ENCODE peak calls at places on chromosome 16, in nine cellular contexts. T is GM06990, K is uterus, O is PC-3, L is AG04449, Q is astrocyte of the cerebellum, U is fibroblast of villous mesenchyme, A is fibroblast of lung, C is H1. P is an unnamed sample.

GRCh38 chr16:15034266-15035162 is 21.4 kb downstream of the NTAN1 start:
- DNase-seq in A (no peak), C (no peak), Q (no peak), K (no peak), T (no peak), O (no peak), U (no peak), L (no peak), P (no peak)

GRCh38 chr16:3112058-3112880 is at the start of gene ZNF205:
- DNase-seq in C (no peak), Q (peak), K (peak), U (peak), A (peak), T (no peak), L (no peak), O (peak), P (no peak)

GRCh38 chr16:72120026-72120425 is 26.4 kb downstream of the DHX38 start:
- DNase-seq in C (no peak), K (no peak), A (no peak), Q (no peak), O (no peak), T (no peak), L (no peak), U (no peak), P (no peak)

GRCh38 chr16:29664133-29664912 is 1.3 kb downstream of the SPN start:
- DNase-seq in Q (no peak), O (no peak), U (no peak), A (no peak), T (peak), K (no peak), L (no peak), C (no peak), P (peak)

GRCh38 chr16:7651803-7652570 is 319.3 kb downstream of the RBFOX1 start:
- DNase-seq in A (no peak), Q (no peak), O (no peak), C (no peak), L (no peak), T (no peak), K (no peak), U (no peak), P (no peak)

GRCh38 chr16:10619271-10619849 is 39.0 kb upstream of the EMP2 start:
- DNase-seq in U (no peak), L (no peak), A (peak), Q (no peak), K (no peak), T (no peak), O (no peak), C (no peak), P (peak)

GRCh38 chr16:81319221-81319912 is 4.6 kb downstream of the GAN start:
- DNase-seq in T (no peak), Q (peak), U (peak), A (peak), L (no peak), K (no peak), O (peak), C (no peak), P (no peak)

GRCh38 chr16:84042308-84042878 is at the start of gene SLC38A8:
- DNase-seq in A (no peak), T (no peak), C (no peak), U (no peak), L (no peak), O (no peak), K (no peak), Q (no peak), P (no peak)

GRCh38 chr16:30335598-30336474 is 19.3 kb downstream of the CD2BP2 start:
- DNase-seq in O (peak), T (no peak), C (no peak), A (peak), L (no peak), K (no peak), Q (no peak), U (peak), P (no peak)

GRCh38 chr16:14202697-14203096 is 131.6 kb downstream of the MRTFB start:
- DNase-seq in Q (peak), A (peak), L (no peak), O (peak), K (no peak), U (peak), T (no peak), C (no peak), P (no peak)

GRCh38 chr16:25037221-25037620 is 22.1 kb upstream of the ARHGAP17 start:
- DNase-seq in U (peak), T (no peak), C (no peak), K (no peak), Q (no peak), A (no peak), O (no peak), L (no peak), P (no peak)

GRCh38 chr16:9681556-9681955 is 500.7 kb downstream of the GRIN2A start:
- DNase-seq in O (no peak), U (no peak), Q (no peak), K (no peak), C (no peak), L (no peak), T (no peak), A (no peak), P (no peak)

GRCh38 chr16:3671424-3671823 is 16.9 kb downstream of the DNASE1 start:
- DNase-seq in Q (no peak), U (no peak), C (no peak), A (no peak), L (no peak), K (no peak), O (no peak), T (no peak), P (no peak)

GRCh38 chr16:30619643-30620042 is 9.5 kb upstream of the ZNF689 start:
- DNase-seq in K (no peak), T (no peak), O (no peak), C (no peak), L (no peak), A (no peak), U (no peak), Q (no peak), P (no peak)

GRCh38 chr16:53925011-53925410 is 221.1 kb downstream of the FTO start:
- DNase-seq in O (no peak), U (peak), T (no peak), C (no peak), A (no peak), K (no peak), L (no peak), Q (no peak), P (no peak)

GRCh38 chr16:79098897-79099296 is 501.6 kb downstream of the MAF start:
- DNase-seq in A (no peak), L (no peak), C (no peak), T (no peak), U (no peak), O (no peak), K (no peak), Q (no peak), P (no peak)

GRCh38 chr16:47504599-47504998 is 43.5 kb downstream of the PHKB start:
- DNase-seq in K (no peak), L (no peak), O (no peak), U (peak), T (no peak), A (no peak), Q (no peak), C (no peak), P (no peak)

GRCh38 chr16:70753694-70754325 is 47.1 kb downstream of the VAC14 start:
- DNase-seq in Q (no peak), C (no peak), A (no peak), U (no peak), K (no peak), L (no peak), T (no peak), O (no peak), P (no peak)

GRCh38 chr16:55349867-55350266 is 25.9 kb downstream of the IRX6 start:
- DNase-seq in T (no peak), Q (no peak), C (no peak), U (no peak), O (no peak), K (no peak), L (no peak), A (peak), P (no peak)

GRCh38 chr16:28193530-28194423 is 18.0 kb downstream of the XPO6 start:
- DNase-seq in A (peak), Q (peak), U (peak), K (no peak), L (peak), C (no peak), T (peak), O (peak), P (no peak)

GRCh38 chr16:8103649-8104289 is 486.5 kb downstream of the TMEM114 start:
- DNase-seq in C (no peak), L (no peak), T (no peak), U (no peak), A (no peak), O (no peak), K (no peak), Q (no peak), P (no peak)

GRCh38 chr16:54602666-54603065 is 316.1 kb upstream of the IRX3 start:
- DNase-seq in C (no peak), K (no peak), O (no peak), T (no peak), U (no peak), Q (peak), L (no peak), A (peak), P (no peak)

GRCh38 chr16:13421726-13422125 is 498.2 kb upstream of the ERCC4 start:
- DNase-seq in U (no peak), L (no peak), Q (no peak), A (peak), O (no peak), C (no peak), K (no peak), T (no peak), P (no peak)

GRCh38 chr16:73122604-73123386 is 74.9 kb upstream of the ZFHX3 start:
- DNase-seq in Q (no peak), T (no peak), A (peak), L (no peak), K (peak), U (peak), C (no peak), O (no peak), P (no peak)

GRCh38 chr16:75471723-75472634 is 7.5 kb upstream of the TMEM170A start:
- DNase-seq in Q (no peak), O (peak), L (peak), K (peak), U (peak), A (peak), C (no peak), T (no peak), P (peak)

GRCh38 chr16:12087901-12088364 is 111.4 kb downstream of the SNX29 start:
- DNase-seq in L (no peak), K (no peak), O (no peak), Q (no peak), C (no peak), A (no peak), T (no peak), U (no peak), P (peak)

GRCh38 chr16:22665048-22665797 is 148.7 kb upstream of the HS3ST2 start:
- DNase-seq in C (no peak), O (no peak), K (no peak), A (no peak), L (no peak), Q (no peak), U (no peak), T (no peak), P (no peak)

GRCh38 chr16:79093554-79093967 is 507.0 kb downstream of the MAF start:
- DNase-seq in U (no peak), L (no peak), Q (no peak), T (peak), C (no peak), K (no peak), O (no peak), A (no peak), P (no peak)

GRCh38 chr16:20901441-20902112 is 1.0 kb downstream of the LYRM1 start:
- DNase-seq in L (no peak), O (peak), U (peak), Q (no peak), T (peak), C (no peak), A (peak), K (peak), P (peak)

GRCh38 chr16:9219811-9220210 is 128.4 kb downstream of the HAPSTR1 start:
- DNase-seq in L (no peak), U (no peak), K (no peak), A (no peak), O (no peak), T (no peak), Q (no peak), C (no peak), P (no peak)

GRCh38 chr16:85746431-85747227 is 4.3 kb downstream of the C16orf74 start:
- DNase-seq in Q (no peak), C (peak), T (peak), U (no peak), O (peak), L (no peak), A (peak), K (no peak), P (peak)

GRCh38 chr16:85460252-85460982 is 152.7 kb upstream of the GSE1 start:
- DNase-seq in T (no peak), C (no peak), U (peak), A (no peak), Q (no peak), K (peak), O (no peak), L (no peak), P (no peak)

GRCh38 chr16:2286550-2286949 is 18.6 kb upstream of the RNPS1 start:
- DNase-seq in U (no peak), A (no peak), T (no peak), Q (no peak), K (no peak), O (no peak), L (no peak), C (no peak), P (no peak)

GRCh38 chr16:67100569-67101300 is 9.0 kb upstream of the PHAF1 start:
- DNase-seq in L (no peak), K (no peak), C (no peak), Q (peak), A (peak), U (peak), O (peak), T (no peak), P (no peak)
- TF ChIP-seq CTCF in L (peak), K (no peak), C (peak), Q (no peak), A (peak), U (peak), O (peak), T (peak), P (no peak)

GRCh38 chr16:16096161-16096857 is 127.0 kb downstream of the ABCC6 start:
- DNase-seq in O (no peak), K (peak), C (no peak), Q (no peak), T (no peak), A (peak), U (peak), L (peak), P (no peak)
- TF ChIP-seq CTCF in O (no peak), K (peak), C (peak), Q (peak), T (peak), A (peak), U (peak), L (peak), P (no peak)

GRCh38 chr16:88013091-88013609 is 61.9 kb downstream of the BANP start:
- DNase-seq in O (no peak), K (no peak), L (no peak), A (peak), U (peak), Q (no peak), T (no peak), C (no peak), P (no peak)

GRCh38 chr16:88012360-88012759 is 61.1 kb downstream of the BANP start:
- DNase-seq in A (no peak), O (no peak), Q (no peak), C (no peak), U (no peak), L (no peak), T (no peak), K (no peak), P (no peak)

GRCh38 chr16:88014201-88014781 is 63.1 kb downstream of the BANP start:
- DNase-seq in L (peak), Q (no peak), C (no peak), A (peak), O (peak), K (no peak), T (no peak), U (peak), P (no peak)

GRCh38 chr16:88014954-88015805 is 63.9 kb downstream of the BANP start:
- DNase-seq in O (no peak), L (no peak), C (no peak), U (no peak), T (no peak), A (no peak), Q (no peak), K (no peak), P (no peak)

DNA sequence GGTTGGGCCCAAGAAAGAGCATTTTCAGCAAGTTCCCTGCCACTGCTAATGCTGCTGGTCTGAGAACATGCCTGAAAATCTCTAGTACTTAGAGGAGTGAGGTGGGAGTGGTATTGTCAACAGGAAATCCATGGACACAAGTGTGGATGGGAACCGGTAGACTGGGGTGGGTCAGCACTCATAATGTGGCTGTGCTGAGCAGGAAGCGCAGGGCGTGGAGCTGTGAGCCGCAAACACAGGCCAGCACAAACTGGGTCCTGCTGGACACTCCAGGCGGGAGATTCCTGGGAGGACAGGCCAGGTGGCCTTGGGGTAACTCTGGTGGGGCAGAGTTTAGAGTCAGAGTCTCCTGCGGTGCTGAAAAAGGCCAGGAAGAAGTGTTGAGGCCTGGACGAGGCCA is 62.5 kb downstream of the BANP start:
- DNase-seq in U (no peak), Q (no peak), T (no peak), A (no peak), L (no peak), K (no peak), O (peak), C (no peak), P (no peak)
- TF ChIP-seq CTCF in U (no peak), Q (no peak), T (no peak), A (no peak), L (no peak), K (no peak), O (no peak), C (no peak), P (no peak)

GRCh38 chr16:50400312-50400966 is 31.7 kb upstream of the BRD7 start:
- DNase-seq in C (no peak), Q (no peak), L (no peak), O (no peak), A (no peak), U (no peak), T (no peak), K (no peak), P (no peak)
- TF ChIP-seq CTCF in C (no peak), Q (no peak), L (no peak), O (no peak), A (no peak), U (no peak), T (no peak), K (no peak), P (no peak)

DNA sequence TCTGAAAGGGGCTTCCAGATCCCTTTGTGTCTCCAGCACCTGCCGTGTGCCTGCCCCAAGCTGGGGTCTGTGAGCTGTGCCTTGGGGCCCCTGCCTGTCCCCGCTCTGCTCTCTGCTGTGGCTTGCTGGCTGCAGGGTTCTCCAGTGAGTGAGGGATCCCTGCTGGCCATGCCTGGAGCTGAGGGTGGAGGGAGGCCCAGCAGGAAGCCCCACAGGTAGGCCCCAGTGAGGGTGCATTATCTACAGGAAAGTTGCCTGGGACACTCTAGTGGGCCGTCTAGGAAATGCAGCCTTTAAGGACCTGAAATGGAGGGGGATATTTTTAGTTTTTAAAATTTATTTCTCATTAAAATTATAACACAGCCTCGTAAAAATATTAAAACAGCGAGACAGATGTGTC is 50.9 kb downstream of the JPH3 start:
- DNase-seq in T (no peak), A (peak), Q (no peak), K (no peak), C (no peak), U (no peak), O (peak), L (no peak), P (no peak)
- TF ChIP-seq CTCF in T (peak), A (peak), Q (peak), K (no peak), C (peak), U (peak), O (peak), L (peak), P (no peak)

GRCh38 chr16:66042341-66042740 is 324.1 kb upstream of the CDH5 start:
- DNase-seq in T (no peak), A (no peak), L (no peak), C (no peak), U (no peak), O (no peak), K (no peak), Q (no peak), P (no peak)

GRCh38 chr16:66044089-66044488 is 322.4 kb upstream of the CDH5 start:
- DNase-seq in T (no peak), K (no peak), O (no peak), L (no peak), A (no peak), U (no peak), Q (no peak), C (no peak), P (no peak)

GRCh38 chr16:66041907-66042306 is 324.6 kb upstream of the CDH5 start:
- DNase-seq in O (no peak), T (no peak), K (no peak), Q (no peak), U (no peak), A (no peak), C (no peak), L (no peak), P (no peak)

GRCh38 chr16:66044616-66045015 is 321.9 kb upstream of the CDH5 start:
- DNase-seq in O (no peak), Q (no peak), K (no peak), T (no peak), U (no peak), A (no peak), C (no peak), L (no peak), P (no peak)

GRCh38 chr16:66043326-66043725 is 323.2 kb upstream of the CDH5 start:
- DNase-seq in Q (no peak), U (no peak), O (no peak), A (no peak), C (no peak), T (no peak), L (no peak), K (no peak), P (no peak)
- TF ChIP-seq CTCF in Q (no peak), U (no peak), O (no peak), A (no peak), C (no peak), T (no peak), L (no peak), K (no peak), P (no peak)

DNA sequence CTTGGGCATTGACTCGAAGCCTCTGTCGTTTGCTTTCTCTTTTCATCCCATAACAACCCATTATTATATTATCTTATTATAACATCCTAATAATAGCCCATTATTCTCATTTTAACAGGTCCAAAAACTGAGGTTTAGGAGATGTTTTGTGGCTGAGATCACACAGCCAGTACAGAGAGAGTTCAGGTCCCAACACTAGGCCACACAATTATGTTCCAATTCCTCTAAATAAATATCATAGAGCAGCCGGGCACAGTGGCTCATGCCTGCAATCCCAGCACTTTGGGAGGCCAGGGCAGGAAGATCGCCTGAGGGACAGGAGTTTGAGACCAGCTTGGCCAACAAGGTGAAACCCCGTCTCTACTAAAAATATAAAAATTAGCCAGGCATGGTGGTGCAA is 40.3 kb upstream of the KIFC3 start:
- DNase-seq in T (no peak), L (no peak), O (no peak), C (no peak), A (peak), Q (no peak), U (no peak), K (no peak), P (no peak)
- TF ChIP-seq CTCF in T (no peak), L (no peak), O (no peak), C (no peak), A (no peak), Q (no peak), U (no peak), K (no peak), P (no peak)

DNA sequence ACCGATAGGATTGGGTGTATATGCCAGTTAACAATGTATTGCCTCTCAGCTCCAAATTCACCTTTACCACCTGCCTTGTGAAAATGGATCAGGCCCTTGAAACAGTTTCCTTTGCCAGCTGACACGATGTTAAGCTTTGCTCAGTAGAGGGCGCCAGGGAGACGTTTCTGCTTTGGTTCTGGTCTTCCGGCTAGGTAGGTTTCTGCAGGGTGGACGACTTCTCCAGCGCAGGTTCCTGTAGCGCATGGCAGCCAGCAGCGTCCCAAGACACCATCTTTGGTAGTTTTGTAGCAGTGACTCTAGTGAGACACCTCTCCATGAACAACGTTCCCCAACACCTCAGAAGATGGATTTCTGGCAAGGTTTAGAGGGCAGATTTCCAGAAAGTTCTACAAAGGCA is 24.0 kb downstream of the SYCE1L start:
- DNase-seq in L (no peak), K (no peak), U (no peak), C (no peak), O (peak), T (no peak), A (no peak), Q (no peak), P (no peak)
- TF ChIP-seq CTCF in L (peak), K (no peak), U (peak), C (peak), O (peak), T (peak), A (peak), Q (peak), P (peak)